ENCODE peak calls at places on chromosomes 2 and 18, in seven cellular contexts. One of them, this sample, is unnamed.

GRCh38 chr2:241268716-241269445 is 46.6 kb downstream of the HDLBP start:
- DNase-seq in PC-9: peak
- DNase-seq in pancreas: no peak
- DNase-seq in effector memory CD4-positive, alpha-beta T cell: no peak
- DNase-seq in brain microvascular endothelial cell: peak
- DNase-seq in GM06990: no peak
- DNase-seq in NT2/D1: no peak
- DNase-seq in this sample: no peak

GRCh38 chr2:180849851-180850250 is 130.6 kb upstream of the UBE2E3 start:
- DNase-seq in PC-9: no peak
- DNase-seq in pancreas: no peak
- DNase-seq in effector memory CD4-positive, alpha-beta T cell: no peak
- DNase-seq in brain microvascular endothelial cell: no peak
- DNase-seq in GM06990: no peak
- DNase-seq in NT2/D1: no peak
- DNase-seq in this sample: no peak

GRCh38 chr2:180003566-180003965 is 3.5 kb downstream of the CWC22 start:
- DNase-seq in PC-9: peak
- DNase-seq in pancreas: no peak
- DNase-seq in effector memory CD4-positive, alpha-beta T cell: no peak
- DNase-seq in brain microvascular endothelial cell: no peak
- DNase-seq in GM06990: no peak
- DNase-seq in NT2/D1: no peak
- DNase-seq in this sample: no peak

GRCh38 chr2:215083146-215083545 is 55.3 kb downstream of the ABCA12 start:
- DNase-seq in PC-9: no peak
- DNase-seq in pancreas: no peak
- DNase-seq in effector memory CD4-positive, alpha-beta T cell: no peak
- DNase-seq in brain microvascular endothelial cell: no peak
- DNase-seq in GM06990: no peak
- DNase-seq in NT2/D1: no peak
- DNase-seq in this sample: no peak

GRCh38 chr2:240963376-240964220 is 34.8 kb upstream of the SNED1 start:
- DNase-seq in PC-9: no peak
- DNase-seq in pancreas: peak
- DNase-seq in effector memory CD4-positive, alpha-beta T cell: no peak
- DNase-seq in brain microvascular endothelial cell: no peak
- DNase-seq in GM06990: no peak
- DNase-seq in NT2/D1: no peak
- DNase-seq in this sample: no peak

GRCh38 chr18:79317718-79318117 is 78.0 kb upstream of the NFATC1 start:
- DNase-seq in PC-9: no peak
- DNase-seq in pancreas: no peak
- DNase-seq in effector memory CD4-positive, alpha-beta T cell: no peak
- DNase-seq in brain microvascular endothelial cell: no peak
- DNase-seq in GM06990: no peak
- DNase-seq in NT2/D1: no peak
- DNase-seq in this sample: peak

GRCh38 chr2:219452361-219453317 is 18.0 kb downstream of the SPEG start:
- DNase-seq in PC-9: peak
- DNase-seq in pancreas: peak
- DNase-seq in effector memory CD4-positive, alpha-beta T cell: no peak
- DNase-seq in brain microvascular endothelial cell: peak
- DNase-seq in GM06990: no peak
- DNase-seq in NT2/D1: no peak
- DNase-seq in this sample: peak

GRCh38 chr2:19722486-19723420 is 179.0 kb downstream of the TTC32 start:
- DNase-seq in PC-9: no peak
- DNase-seq in pancreas: no peak
- DNase-seq in effector memory CD4-positive, alpha-beta T cell: no peak
- DNase-seq in brain microvascular endothelial cell: peak
- DNase-seq in GM06990: no peak
- DNase-seq in NT2/D1: no peak
- DNase-seq in this sample: peak

GRCh38 chr2:43798300-43798699 is 24.5 kb downstream of the DYNC2LI1 start:
- DNase-seq in PC-9: no peak
- DNase-seq in pancreas: no peak
- DNase-seq in effector memory CD4-positive, alpha-beta T cell: no peak
- DNase-seq in brain microvascular endothelial cell: no peak
- DNase-seq in GM06990: no peak
- DNase-seq in NT2/D1: no peak
- DNase-seq in this sample: peak

GRCh38 chr2:155209696-155210449 is 511.4 kb downstream of the KCNJ3 start:
- DNase-seq in PC-9: no peak
- DNase-seq in pancreas: no peak
- DNase-seq in effector memory CD4-positive, alpha-beta T cell: no peak
- DNase-seq in brain microvascular endothelial cell: no peak
- DNase-seq in GM06990: no peak
- DNase-seq in NT2/D1: no peak
- DNase-seq in this sample: no peak

GRCh38 chr18:34709104-34709503 is 994 bp upstream of the DTNA start:
- DNase-seq in PC-9: no peak
- DNase-seq in pancreas: no peak
- DNase-seq in effector memory CD4-positive, alpha-beta T cell: no peak
- DNase-seq in brain microvascular endothelial cell: peak
- DNase-seq in GM06990: no peak
- DNase-seq in NT2/D1: no peak
- DNase-seq in this sample: peak

GRCh38 chr2:190769258-190769657 is 111.4 kb upstream of the GLS start:
- DNase-seq in PC-9: no peak
- DNase-seq in pancreas: no peak
- DNase-seq in effector memory CD4-positive, alpha-beta T cell: no peak
- DNase-seq in brain microvascular endothelial cell: no peak
- DNase-seq in GM06990: no peak
- DNase-seq in NT2/D1: no peak
- DNase-seq in this sample: no peak

GRCh38 chr2:38731090-38731489 is 20.1 kb downstream of the SRSF7 start:
- DNase-seq in PC-9: no peak
- DNase-seq in pancreas: no peak
- DNase-seq in effector memory CD4-positive, alpha-beta T cell: no peak
- DNase-seq in brain microvascular endothelial cell: no peak
- DNase-seq in GM06990: no peak
- DNase-seq in NT2/D1: no peak
- DNase-seq in this sample: no peak

GRCh38 chr2:171553858-171554257 is 31.6 kb downstream of the CYBRD1 start:
- DNase-seq in PC-9: peak
- DNase-seq in pancreas: no peak
- DNase-seq in effector memory CD4-positive, alpha-beta T cell: no peak
- DNase-seq in brain microvascular endothelial cell: no peak
- DNase-seq in GM06990: no peak
- DNase-seq in NT2/D1: no peak
- DNase-seq in this sample: peak

GRCh38 chr18:63454497-63454896 is 22.3 kb upstream of the SERPINB5 start:
- DNase-seq in PC-9: peak
- DNase-seq in pancreas: no peak
- DNase-seq in effector memory CD4-positive, alpha-beta T cell: no peak
- DNase-seq in brain microvascular endothelial cell: no peak
- DNase-seq in GM06990: no peak
- DNase-seq in NT2/D1: no peak
- DNase-seq in this sample: no peak

GRCh38 chr2:234579231-234579962 is 82.5 kb upstream of the ARL4C start:
- DNase-seq in PC-9: peak
- DNase-seq in pancreas: no peak
- DNase-seq in effector memory CD4-positive, alpha-beta T cell: no peak
- DNase-seq in brain microvascular endothelial cell: no peak
- DNase-seq in GM06990: no peak
- DNase-seq in NT2/D1: no peak
- DNase-seq in this sample: no peak

GRCh38 chr18:25587545-25587944 is 235.6 kb upstream of the ZNF521 start:
- DNase-seq in PC-9: no peak
- DNase-seq in pancreas: no peak
- DNase-seq in effector memory CD4-positive, alpha-beta T cell: no peak
- DNase-seq in brain microvascular endothelial cell: no peak
- DNase-seq in GM06990: no peak
- DNase-seq in NT2/D1: no peak
- DNase-seq in this sample: peak

GRCh38 chr2:130824492-130825061 is 12.1 kb upstream of the ARHGEF4 start:
- DNase-seq in PC-9: peak
- DNase-seq in pancreas: no peak
- DNase-seq in effector memory CD4-positive, alpha-beta T cell: peak
- DNase-seq in brain microvascular endothelial cell: peak
- DNase-seq in GM06990: no peak
- DNase-seq in NT2/D1: no peak
- DNase-seq in this sample: peak

GRCh38 chr2:189204322-189204941 is 24.9 kb upstream of the COL5A2 start:
- DNase-seq in PC-9: no peak
- DNase-seq in pancreas: no peak
- DNase-seq in effector memory CD4-positive, alpha-beta T cell: no peak
- DNase-seq in brain microvascular endothelial cell: no peak
- DNase-seq in GM06990: no peak
- DNase-seq in NT2/D1: no peak
- DNase-seq in this sample: peak

GRCh38 chr2:240988146-240988545 is 10.3 kb upstream of the SNED1 start:
- DNase-seq in PC-9: no peak
- DNase-seq in pancreas: no peak
- DNase-seq in effector memory CD4-positive, alpha-beta T cell: no peak
- DNase-seq in brain microvascular endothelial cell: peak
- DNase-seq in GM06990: no peak
- DNase-seq in NT2/D1: no peak
- DNase-seq in this sample: peak

GRCh38 chr2:60439219-60439974 is 114.1 kb downstream of the BCL11A start:
- DNase-seq in PC-9: no peak
- DNase-seq in pancreas: no peak
- DNase-seq in effector memory CD4-positive, alpha-beta T cell: no peak
- DNase-seq in brain microvascular endothelial cell: peak
- DNase-seq in GM06990: peak
- DNase-seq in NT2/D1: no peak
- DNase-seq in this sample: peak
- H3K4me3 ChIP-seq in PC-9: no peak
- H3K4me3 ChIP-seq in pancreas: no peak
- H3K4me3 ChIP-seq in effector memory CD4-positive, alpha-beta T cell: no peak
- H3K4me3 ChIP-seq in brain microvascular endothelial cell: no peak
- H3K4me3 ChIP-seq in GM06990: peak
- H3K4me3 ChIP-seq in NT2/D1: no peak
- H3K4me3 ChIP-seq in this sample: no peak

DNA sequence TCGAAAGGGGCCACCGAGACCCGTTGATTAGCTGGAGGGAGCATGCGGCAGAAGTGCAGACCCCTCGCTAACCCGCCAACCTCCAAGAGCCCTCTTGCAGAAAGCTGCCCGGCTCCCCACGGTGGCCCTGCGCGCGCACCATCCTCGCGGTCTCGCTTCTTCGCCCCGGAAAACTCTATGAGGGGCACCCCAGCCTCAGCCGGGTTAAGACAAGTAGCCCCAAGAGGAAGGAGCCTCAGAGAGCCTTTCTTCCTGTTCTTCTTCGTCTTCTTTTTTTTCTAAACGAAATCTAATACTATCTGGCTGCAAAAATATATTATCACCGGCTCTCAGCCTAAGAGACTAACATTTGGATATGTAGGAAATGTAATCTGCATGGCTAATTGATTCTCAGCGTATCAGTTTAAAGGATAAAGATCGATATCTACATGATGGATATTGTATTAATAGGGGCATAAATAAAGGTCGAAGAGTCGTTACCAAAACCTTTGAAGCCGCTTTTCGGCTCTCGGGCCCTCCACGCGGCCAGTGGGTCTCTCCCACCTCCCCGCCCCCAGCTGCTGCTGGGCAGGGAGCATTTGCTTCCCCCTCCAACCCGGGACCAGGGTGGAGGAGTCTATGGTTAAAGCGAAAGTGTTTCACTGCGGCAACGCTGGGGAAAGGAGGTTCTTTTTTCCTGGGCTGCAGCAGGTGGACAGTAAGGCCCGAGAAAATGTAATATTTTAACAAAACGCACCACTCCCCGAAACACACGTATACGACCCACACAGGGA is 6.1 kb upstream of the PAX3 start:
- DNase-seq in PC-9: no peak
- DNase-seq in pancreas: peak
- DNase-seq in effector memory CD4-positive, alpha-beta T cell: no peak
- DNase-seq in brain microvascular endothelial cell: no peak
- DNase-seq in GM06990: no peak
- DNase-seq in NT2/D1: no peak
- DNase-seq in this sample: no peak
- H3K4me3 ChIP-seq in PC-9: no peak
- H3K4me3 ChIP-seq in pancreas: no peak
- H3K4me3 ChIP-seq in effector memory CD4-positive, alpha-beta T cell: peak
- H3K4me3 ChIP-seq in brain microvascular endothelial cell: no peak
- H3K4me3 ChIP-seq in GM06990: peak
- H3K4me3 ChIP-seq in NT2/D1: no peak
- H3K4me3 ChIP-seq in this sample: no peak

GRCh38 chr18:73880387-73880786 is 267.2 kb downstream of the FBXO15 start:
- DNase-seq in PC-9: no peak
- DNase-seq in pancreas: no peak
- DNase-seq in effector memory CD4-positive, alpha-beta T cell: no peak
- DNase-seq in brain microvascular endothelial cell: no peak
- DNase-seq in GM06990: no peak
- DNase-seq in NT2/D1: no peak
- DNase-seq in this sample: peak
- H3K4me3 ChIP-seq in PC-9: no peak
- H3K4me3 ChIP-seq in pancreas: no peak
- H3K4me3 ChIP-seq in effector memory CD4-positive, alpha-beta T cell: no peak
- H3K4me3 ChIP-seq in brain microvascular endothelial cell: no peak
- H3K4me3 ChIP-seq in GM06990: no peak
- H3K4me3 ChIP-seq in NT2/D1: no peak
- H3K4me3 ChIP-seq in this sample: no peak

GRCh38 chr2:238883315-238884004 is 35.6 kb downstream of the TWIST2 start:
- DNase-seq in PC-9: no peak
- DNase-seq in pancreas: no peak
- DNase-seq in effector memory CD4-positive, alpha-beta T cell: no peak
- DNase-seq in brain microvascular endothelial cell: no peak
- DNase-seq in GM06990: no peak
- DNase-seq in NT2/D1: no peak
- DNase-seq in this sample: peak

GRCh38 chr2:238886453-238887094 is 38.7 kb downstream of the TWIST2 start:
- DNase-seq in PC-9: no peak
- DNase-seq in pancreas: no peak
- DNase-seq in effector memory CD4-positive, alpha-beta T cell: no peak
- DNase-seq in brain microvascular endothelial cell: no peak
- DNase-seq in GM06990: no peak
- DNase-seq in NT2/D1: no peak
- DNase-seq in this sample: no peak

GRCh38 chr2:238884122-238884811 is 36.4 kb downstream of the TWIST2 start:
- DNase-seq in PC-9: no peak
- DNase-seq in pancreas: no peak
- DNase-seq in effector memory CD4-positive, alpha-beta T cell: no peak
- DNase-seq in brain microvascular endothelial cell: no peak
- DNase-seq in GM06990: no peak
- DNase-seq in NT2/D1: no peak
- DNase-seq in this sample: no peak

GRCh38 chr2:238882083-238882755 is 34.3 kb downstream of the TWIST2 start:
- DNase-seq in PC-9: no peak
- DNase-seq in pancreas: no peak
- DNase-seq in effector memory CD4-positive, alpha-beta T cell: no peak
- DNase-seq in brain microvascular endothelial cell: no peak
- DNase-seq in GM06990: no peak
- DNase-seq in NT2/D1: no peak
- DNase-seq in this sample: no peak

DNA sequence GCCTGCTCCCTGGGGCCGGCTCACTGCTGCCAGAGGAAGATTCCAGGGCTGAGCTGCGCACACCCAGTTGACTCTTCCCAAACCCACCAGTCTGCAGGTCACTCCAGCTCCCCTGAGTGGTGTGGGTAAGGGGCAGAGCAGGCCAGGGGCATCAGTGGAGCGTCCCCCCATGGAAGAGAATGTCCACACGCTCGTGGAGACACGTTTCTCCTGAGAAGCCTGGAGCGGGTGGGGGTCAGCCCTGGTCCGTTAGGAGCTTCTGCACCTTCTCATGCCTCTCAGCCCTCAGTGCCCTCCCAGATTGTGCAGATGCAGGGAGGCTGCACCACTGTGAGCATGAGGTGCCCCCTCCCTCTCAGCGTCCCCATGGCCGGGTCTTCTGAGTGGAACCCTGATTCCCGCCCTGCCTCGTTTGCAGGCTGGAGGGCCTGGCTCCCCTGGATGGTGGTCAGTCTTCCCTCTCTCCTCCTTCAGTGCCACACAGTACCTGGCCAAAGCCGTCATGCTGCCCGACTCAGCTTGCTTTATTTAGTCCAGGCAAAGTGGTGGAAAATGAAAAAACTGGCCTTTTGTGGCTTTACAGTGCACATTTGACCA is 37.0 kb downstream of the TWIST2 start:
- DNase-seq in PC-9: no peak
- DNase-seq in pancreas: no peak
- DNase-seq in effector memory CD4-positive, alpha-beta T cell: no peak
- DNase-seq in brain microvascular endothelial cell: no peak
- DNase-seq in GM06990: no peak
- DNase-seq in NT2/D1: no peak
- DNase-seq in this sample: no peak
- H3K4me3 ChIP-seq in PC-9: no peak
- H3K4me3 ChIP-seq in pancreas: no peak
- H3K4me3 ChIP-seq in effector memory CD4-positive, alpha-beta T cell: no peak
- H3K4me3 ChIP-seq in brain microvascular endothelial cell: no peak
- H3K4me3 ChIP-seq in GM06990: no peak
- H3K4me3 ChIP-seq in NT2/D1: no peak
- H3K4me3 ChIP-seq in this sample: no peak